ENCODE peak calls at places on chromosomes 16 and 17, in nine cellular contexts. One of them, this sample, is unnamed.

GRCh38 chr17:44212507-44213402 is 6.7 kb downstream of the UBTF start:
- DNase-seq in B cell: no peak
- DNase-seq in progenitor cell of endocrine pancreas: no peak
- DNase-seq in MCF 10A: no peak
- DNase-seq in WERI-Rb-1: peak; percentile 68
- DNase-seq in heart right ventricle: no peak
- DNase-seq in epithelial cell of proximal tubule: no peak
- DNase-seq in natural killer cell: no peak
- DNase-seq in glutamatergic neuron: peak; percentile 43
- DNase-seq in this sample: no peak

GRCh38 chr17:74810699-74811485 is 34.7 kb upstream of the NAT9 start:
- DNase-seq in B cell: no peak
- DNase-seq in progenitor cell of endocrine pancreas: no peak
- DNase-seq in MCF 10A: no peak
- DNase-seq in WERI-Rb-1: no peak
- DNase-seq in heart right ventricle: no peak
- DNase-seq in epithelial cell of proximal tubule: no peak
- DNase-seq in natural killer cell: no peak
- DNase-seq in glutamatergic neuron: no peak
- DNase-seq in this sample: no peak

GRCh38 chr16:27753563-27753962 is 203.6 kb downstream of the KATNIP start:
- DNase-seq in B cell: no peak
- DNase-seq in progenitor cell of endocrine pancreas: no peak
- DNase-seq in MCF 10A: no peak
- DNase-seq in WERI-Rb-1: no peak
- DNase-seq in heart right ventricle: no peak
- DNase-seq in epithelial cell of proximal tubule: no peak
- DNase-seq in natural killer cell: no peak
- DNase-seq in glutamatergic neuron: no peak
- DNase-seq in this sample: no peak

GRCh38 chr16:1926223-1926718 is 8.1 kb upstream of the HS3ST6 start:
- DNase-seq in B cell: no peak
- DNase-seq in progenitor cell of endocrine pancreas: no peak
- DNase-seq in MCF 10A: no peak
- DNase-seq in WERI-Rb-1: no peak
- DNase-seq in heart right ventricle: no peak
- DNase-seq in epithelial cell of proximal tubule: no peak
- DNase-seq in natural killer cell: no peak
- DNase-seq in glutamatergic neuron: no peak
- DNase-seq in this sample: no peak

GRCh38 chr17:43702636-43703035 is 40.9 kb upstream of the MEOX1 start:
- DNase-seq in B cell: no peak
- DNase-seq in progenitor cell of endocrine pancreas: no peak
- DNase-seq in MCF 10A: no peak
- DNase-seq in WERI-Rb-1: peak; percentile 59
- DNase-seq in heart right ventricle: no peak
- DNase-seq in epithelial cell of proximal tubule: no peak
- DNase-seq in natural killer cell: no peak
- DNase-seq in glutamatergic neuron: no peak
- DNase-seq in this sample: no peak

GRCh38 chr17:37516131-37516561 is 26.5 kb downstream of the DUSP14 start:
- DNase-seq in B cell: no peak
- DNase-seq in progenitor cell of endocrine pancreas: no peak
- DNase-seq in MCF 10A: no peak
- DNase-seq in WERI-Rb-1: no peak
- DNase-seq in heart right ventricle: no peak
- DNase-seq in epithelial cell of proximal tubule: no peak
- DNase-seq in natural killer cell: no peak
- DNase-seq in glutamatergic neuron: no peak
- DNase-seq in this sample: no peak

GRCh38 chr16:11047057-11047456 is 102.7 kb downstream of the CLEC16A start:
- DNase-seq in B cell: no peak
- DNase-seq in progenitor cell of endocrine pancreas: no peak
- DNase-seq in MCF 10A: no peak
- DNase-seq in WERI-Rb-1: no peak
- DNase-seq in heart right ventricle: no peak
- DNase-seq in epithelial cell of proximal tubule: no peak
- DNase-seq in natural killer cell: no peak
- DNase-seq in glutamatergic neuron: no peak
- DNase-seq in this sample: no peak

GRCh38 chr16:73037845-73038570 is 9.9 kb downstream of the ZFHX3 start:
- DNase-seq in B cell: no peak
- DNase-seq in progenitor cell of endocrine pancreas: no peak
- DNase-seq in MCF 10A: no peak
- DNase-seq in WERI-Rb-1: no peak
- DNase-seq in heart right ventricle: no peak
- DNase-seq in epithelial cell of proximal tubule: no peak
- DNase-seq in natural killer cell: no peak
- DNase-seq in glutamatergic neuron: no peak
- DNase-seq in this sample: no peak

GRCh38 chr17:9842057-9842758 is 16.5 kb downstream of the GLP2R start:
- DNase-seq in B cell: no peak
- DNase-seq in progenitor cell of endocrine pancreas: no peak
- DNase-seq in MCF 10A: peak; percentile 64
- DNase-seq in WERI-Rb-1: no peak
- DNase-seq in heart right ventricle: peak; percentile 37
- DNase-seq in epithelial cell of proximal tubule: no peak
- DNase-seq in natural killer cell: no peak
- DNase-seq in glutamatergic neuron: no peak
- DNase-seq in this sample: no peak

GRCh38 chr17:76074390-76075363 is at the start of gene GALR2:
- DNase-seq in B cell: peak; percentile 58
- DNase-seq in progenitor cell of endocrine pancreas: no peak
- DNase-seq in MCF 10A: no peak
- DNase-seq in WERI-Rb-1: no peak
- DNase-seq in heart right ventricle: no peak
- DNase-seq in epithelial cell of proximal tubule: no peak
- DNase-seq in natural killer cell: no peak
- DNase-seq in glutamatergic neuron: peak; percentile 47
- DNase-seq in this sample: no peak

GRCh38 chr17:46063239-46063638 is 64.2 kb downstream of the STH start:
- DNase-seq in B cell: no peak
- DNase-seq in progenitor cell of endocrine pancreas: no peak
- DNase-seq in MCF 10A: peak; percentile 80
- DNase-seq in WERI-Rb-1: no peak
- DNase-seq in heart right ventricle: no peak
- DNase-seq in epithelial cell of proximal tubule: peak; percentile 76
- DNase-seq in natural killer cell: no peak
- DNase-seq in glutamatergic neuron: no peak
- DNase-seq in this sample: no peak

DNA sequence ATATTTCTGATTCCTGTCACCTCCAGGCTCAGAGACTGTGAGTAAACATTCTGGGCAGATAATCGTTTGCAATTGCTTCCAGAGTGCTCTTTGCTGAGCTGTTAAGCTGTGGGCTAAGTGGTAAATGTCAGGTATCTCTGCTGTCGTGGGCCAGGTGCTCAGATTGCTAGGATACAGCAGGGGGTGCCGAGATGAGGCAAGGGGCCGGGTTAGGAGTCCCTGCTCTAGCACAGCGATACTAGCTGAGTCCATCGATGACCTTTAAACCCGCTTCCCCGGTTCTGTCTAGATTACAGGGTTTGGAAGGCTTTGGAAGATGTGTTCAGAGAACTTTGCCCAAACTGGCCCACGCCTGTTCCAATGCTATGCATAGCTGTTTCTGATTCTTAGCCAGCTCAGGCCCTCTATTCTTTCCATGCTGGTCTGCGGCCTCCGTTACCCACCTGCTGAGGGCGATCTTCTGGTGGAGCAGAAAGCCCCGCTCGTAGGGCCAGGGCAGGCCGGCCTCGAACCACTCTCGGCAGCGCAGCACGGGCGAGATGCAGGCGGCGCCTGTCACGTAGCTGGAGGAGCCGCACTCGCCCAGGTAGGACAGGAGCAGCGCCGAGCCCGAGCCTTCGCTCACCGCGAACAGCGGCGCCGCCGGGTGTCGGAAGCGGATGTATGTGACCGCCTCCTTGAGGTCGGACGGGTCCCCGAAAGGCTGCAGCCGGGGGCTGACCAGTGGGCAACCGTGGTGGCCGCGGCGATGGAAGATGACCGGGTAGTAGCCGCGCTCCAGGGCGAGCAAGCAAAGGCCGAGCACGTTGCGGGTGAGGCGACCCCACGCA is 979 bp downstream of the ABHD15 start:
- DNase-seq in B cell: no peak
- DNase-seq in progenitor cell of endocrine pancreas: no peak
- DNase-seq in MCF 10A: no peak
- DNase-seq in WERI-Rb-1: peak; percentile 72
- DNase-seq in heart right ventricle: peak; percentile 6
- DNase-seq in epithelial cell of proximal tubule: no peak
- DNase-seq in natural killer cell: peak; percentile 52
- DNase-seq in glutamatergic neuron: no peak
- DNase-seq in this sample: no peak
- TF ChIP-seq CTCF in B cell: no peak
- TF ChIP-seq CTCF in progenitor cell of endocrine pancreas: peak; percentile 28
- TF ChIP-seq CTCF in MCF 10A: no peak
- TF ChIP-seq CTCF in WERI-Rb-1: peak; percentile 31
- TF ChIP-seq CTCF in heart right ventricle: peak; percentile 5
- TF ChIP-seq CTCF in epithelial cell of proximal tubule: peak; percentile 29
- TF ChIP-seq CTCF in natural killer cell: no peak
- TF ChIP-seq CTCF in glutamatergic neuron: no peak
- TF ChIP-seq CTCF in this sample: peak; percentile 27

GRCh38 chr17:13646969-13647368 is 45.2 kb upstream of the HS3ST3A1 start:
- DNase-seq in B cell: no peak
- DNase-seq in progenitor cell of endocrine pancreas: no peak
- DNase-seq in MCF 10A: no peak
- DNase-seq in WERI-Rb-1: no peak
- DNase-seq in heart right ventricle: no peak
- DNase-seq in epithelial cell of proximal tubule: no peak
- DNase-seq in natural killer cell: no peak
- DNase-seq in glutamatergic neuron: no peak
- DNase-seq in this sample: no peak

GRCh38 chr17:13650096-13650675 is 48.5 kb upstream of the HS3ST3A1 start:
- DNase-seq in B cell: no peak
- DNase-seq in progenitor cell of endocrine pancreas: no peak
- DNase-seq in MCF 10A: no peak
- DNase-seq in WERI-Rb-1: no peak
- DNase-seq in heart right ventricle: no peak
- DNase-seq in epithelial cell of proximal tubule: no peak
- DNase-seq in natural killer cell: no peak
- DNase-seq in glutamatergic neuron: no peak
- DNase-seq in this sample: no peak

GRCh38 chr17:13646411-13646810 is 44.7 kb upstream of the HS3ST3A1 start:
- DNase-seq in B cell: no peak
- DNase-seq in progenitor cell of endocrine pancreas: no peak
- DNase-seq in MCF 10A: no peak
- DNase-seq in WERI-Rb-1: no peak
- DNase-seq in heart right ventricle: no peak
- DNase-seq in epithelial cell of proximal tubule: no peak
- DNase-seq in natural killer cell: no peak
- DNase-seq in glutamatergic neuron: no peak
- DNase-seq in this sample: no peak

GRCh38 chr17:13643196-13643595 is 41.5 kb upstream of the HS3ST3A1 start:
- DNase-seq in B cell: no peak
- DNase-seq in progenitor cell of endocrine pancreas: no peak
- DNase-seq in MCF 10A: no peak
- DNase-seq in WERI-Rb-1: no peak
- DNase-seq in heart right ventricle: no peak
- DNase-seq in epithelial cell of proximal tubule: no peak
- DNase-seq in natural killer cell: no peak
- DNase-seq in glutamatergic neuron: no peak
- DNase-seq in this sample: no peak

GRCh38 chr17:13647551-13647950 is 45.8 kb upstream of the HS3ST3A1 start:
- DNase-seq in B cell: no peak
- DNase-seq in progenitor cell of endocrine pancreas: no peak
- DNase-seq in MCF 10A: no peak
- DNase-seq in WERI-Rb-1: no peak
- DNase-seq in heart right ventricle: no peak
- DNase-seq in epithelial cell of proximal tubule: no peak
- DNase-seq in natural killer cell: no peak
- DNase-seq in glutamatergic neuron: no peak
- DNase-seq in this sample: no peak
- TF ChIP-seq CTCF in B cell: no peak
- TF ChIP-seq CTCF in progenitor cell of endocrine pancreas: no peak
- TF ChIP-seq CTCF in MCF 10A: no peak
- TF ChIP-seq CTCF in WERI-Rb-1: no peak
- TF ChIP-seq CTCF in heart right ventricle: no peak
- TF ChIP-seq CTCF in epithelial cell of proximal tubule: no peak
- TF ChIP-seq CTCF in natural killer cell: no peak
- TF ChIP-seq CTCF in glutamatergic neuron: no peak
- TF ChIP-seq CTCF in this sample: no peak

GRCh38 chr17:58873926-58874325 is 118.3 kb downstream of the PPM1E start:
- DNase-seq in B cell: no peak
- DNase-seq in progenitor cell of endocrine pancreas: no peak
- DNase-seq in MCF 10A: no peak
- DNase-seq in WERI-Rb-1: no peak
- DNase-seq in heart right ventricle: no peak
- DNase-seq in epithelial cell of proximal tubule: no peak
- DNase-seq in natural killer cell: no peak
- DNase-seq in glutamatergic neuron: no peak
- DNase-seq in this sample: no peak

GRCh38 chr17:58875261-58875660 is 119.6 kb downstream of the PPM1E start:
- DNase-seq in B cell: no peak
- DNase-seq in progenitor cell of endocrine pancreas: no peak
- DNase-seq in MCF 10A: no peak
- DNase-seq in WERI-Rb-1: no peak
- DNase-seq in heart right ventricle: no peak
- DNase-seq in epithelial cell of proximal tubule: no peak
- DNase-seq in natural killer cell: no peak
- DNase-seq in glutamatergic neuron: no peak
- DNase-seq in this sample: no peak

GRCh38 chr17:58865301-58865700 is 109.6 kb downstream of the PPM1E start:
- DNase-seq in B cell: no peak
- DNase-seq in progenitor cell of endocrine pancreas: no peak
- DNase-seq in MCF 10A: no peak
- DNase-seq in WERI-Rb-1: no peak
- DNase-seq in heart right ventricle: no peak
- DNase-seq in epithelial cell of proximal tubule: no peak
- DNase-seq in natural killer cell: no peak
- DNase-seq in glutamatergic neuron: no peak
- DNase-seq in this sample: no peak

DNA sequence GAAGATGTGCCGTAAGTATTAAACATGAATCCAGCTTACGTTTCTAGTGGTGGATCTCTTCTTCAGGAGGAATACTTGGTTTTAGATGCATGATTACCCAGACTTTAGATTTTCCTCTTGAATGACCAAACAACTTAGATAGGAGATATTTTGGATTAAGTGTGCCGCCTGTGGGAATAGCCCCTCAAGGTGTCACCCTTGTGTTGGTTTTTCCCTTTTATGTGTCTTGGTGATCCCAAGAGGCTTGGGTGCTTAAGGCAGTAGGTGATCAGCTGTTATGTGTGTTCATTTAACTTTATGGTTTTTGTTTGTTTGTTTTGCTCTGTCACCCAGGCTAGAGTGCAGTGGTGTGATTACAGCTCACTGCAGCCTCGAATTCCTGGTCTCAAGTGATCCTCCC is 115.1 kb downstream of the PPM1E start:
- DNase-seq in B cell: no peak
- DNase-seq in progenitor cell of endocrine pancreas: no peak
- DNase-seq in MCF 10A: peak; percentile 16
- DNase-seq in WERI-Rb-1: no peak
- DNase-seq in heart right ventricle: no peak
- DNase-seq in epithelial cell of proximal tubule: no peak
- DNase-seq in natural killer cell: no peak
- DNase-seq in glutamatergic neuron: no peak
- DNase-seq in this sample: no peak
- TF ChIP-seq CTCF in B cell: no peak
- TF ChIP-seq CTCF in progenitor cell of endocrine pancreas: no peak
- TF ChIP-seq CTCF in MCF 10A: no peak
- TF ChIP-seq CTCF in WERI-Rb-1: no peak
- TF ChIP-seq CTCF in heart right ventricle: no peak
- TF ChIP-seq CTCF in epithelial cell of proximal tubule: peak; percentile 15
- TF ChIP-seq CTCF in natural killer cell: no peak
- TF ChIP-seq CTCF in glutamatergic neuron: no peak
- TF ChIP-seq CTCF in this sample: no peak

GRCh38 chr16:68083861-68084503 is 1.2 kb upstream of the NFATC3 start:
- DNase-seq in B cell: no peak
- DNase-seq in progenitor cell of endocrine pancreas: no peak
- DNase-seq in MCF 10A: no peak
- DNase-seq in WERI-Rb-1: no peak
- DNase-seq in heart right ventricle: no peak
- DNase-seq in epithelial cell of proximal tubule: no peak
- DNase-seq in natural killer cell: no peak
- DNase-seq in glutamatergic neuron: no peak
- DNase-seq in this sample: no peak
- TF ChIP-seq CTCF in B cell: no peak
- TF ChIP-seq CTCF in progenitor cell of endocrine pancreas: no peak
- TF ChIP-seq CTCF in MCF 10A: no peak
- TF ChIP-seq CTCF in WERI-Rb-1: peak; percentile 16
- TF ChIP-seq CTCF in heart right ventricle: no peak
- TF ChIP-seq CTCF in epithelial cell of proximal tubule: no peak
- TF ChIP-seq CTCF in natural killer cell: no peak
- TF ChIP-seq CTCF in glutamatergic neuron: no peak
- TF ChIP-seq CTCF in this sample: no peak